ENCODE peak calls at places on chromosomes 2 and 18, in seven cellular contexts. Y is heart right ventricle, E is left ventricle myocardium inferior, H is kidney, O is cardiac fibroblast, N is neural crest cell, V is mammary epithelial cell. A is an unnamed sample.

GRCh38 chr18:36284671-36285295 is 12.7 kb upstream of the FHOD3 start:
- DNase-seq in N (peak; percentile 45), H (no peak), E (no peak), O (peak; percentile 82), Y (no peak), V (peak; percentile 56), A (no peak)

GRCh38 chr2:46042207-46042637 is 255.0 kb upstream of the EPAS1 start:
- DNase-seq in N (no peak), H (no peak), V (no peak), Y (no peak), E (no peak), O (no peak), A (no peak)

GRCh38 chr2:23711979-23712755 is 214.8 kb downstream of the ATAD2B start:
- DNase-seq in E (no peak), Y (peak; percentile 18), O (peak; percentile 78), H (no peak), V (no peak), N (no peak), A (no peak)

GRCh38 chr2:232260075-232260474 is 118.5 kb upstream of the ALPP start:
- DNase-seq in E (no peak), O (peak; percentile 93), V (peak; percentile 81), N (peak; percentile 12), H (no peak), Y (no peak), A (no peak)

GRCh38 chr18:9771261-9771976 is 63.3 kb downstream of the RAB31 start:
- DNase-seq in O (peak; percentile 66), N (peak; percentile 98), E (peak; percentile 88), V (peak; percentile 37), Y (peak; percentile 89), H (peak; percentile 92), A (peak; percentile 74)

GRCh38 chr2:64807417-64807816 is 153.7 kb upstream of the SERTAD2 start:
- DNase-seq in H (no peak), N (no peak), Y (no peak), O (peak; percentile 95), E (no peak), V (peak; percentile 98), A (no peak)

GRCh38 chr18:3664563-3665178 is 214.7 kb downstream of the TGIF1 start:
- DNase-seq in Y (no peak), E (no peak), N (peak; percentile 24), V (no peak), H (no peak), O (peak; percentile 40), A (peak; percentile 79)

GRCh38 chr2:230953843-230954242 is 28.8 kb upstream of the GPR55 start:
- DNase-seq in H (no peak), Y (no peak), E (no peak), O (no peak), N (no peak), V (peak; percentile 11), A (no peak)

GRCh38 chr2:191366199-191366598 is 121.0 kb downstream of the MYO1B start:
- DNase-seq in O (peak; percentile 38), N (no peak), V (no peak), Y (no peak), E (no peak), H (no peak), A (no peak)

GRCh38 chr2:104088745-104089144 is 765.2 kb upstream of the POU3F3 start:
- DNase-seq in H (no peak), N (no peak), O (no peak), Y (no peak), V (no peak), E (no peak), A (no peak)

GRCh38 chr2:217709496-217710217 is 293.1 kb downstream of the TNS1 start:
- DNase-seq in N (no peak), E (no peak), V (no peak), Y (no peak), O (no peak), H (no peak), A (no peak)

GRCh38 chr2:152648336-152648735 is 68.9 kb downstream of the PRPF40A start:
- DNase-seq in N (no peak), Y (no peak), O (peak; percentile 23), V (no peak), E (no peak), H (no peak), A (no peak)

GRCh38 chr18:3294435-3295080 is 32.6 kb downstream of the MYL12B start:
- DNase-seq in Y (no peak), V (peak; percentile 19), O (peak; percentile 52), H (no peak), E (no peak), N (no peak), A (no peak)

GRCh38 chr2:197803033-197803444 is 1.4 kb upstream of the PLCL1 start:
- DNase-seq in H (no peak), N (no peak), O (peak; percentile 78), Y (no peak), V (peak; percentile 13), E (no peak), A (peak; percentile 59)

GRCh38 chr2:197805598-197806316 is 1.4 kb downstream of the PLCL1 start:
- DNase-seq in O (peak; percentile 23), E (no peak), N (no peak), H (no peak), Y (no peak), V (no peak), A (no peak)

GRCh38 chr2:197806317-197806633 is 1.9 kb downstream of the PLCL1 start:
- DNase-seq in N (no peak), Y (no peak), E (no peak), O (no peak), V (no peak), H (no peak), A (no peak)

GRCh38 chr2:197804049-197804757 is at the start of gene PLCL1:
- DNase-seq in E (peak; percentile 95), O (peak; percentile 97), H (peak; percentile 97), N (peak; percentile 84), V (peak; percentile 84), Y (peak; percentile 93), A (peak; percentile 94)

DNA sequence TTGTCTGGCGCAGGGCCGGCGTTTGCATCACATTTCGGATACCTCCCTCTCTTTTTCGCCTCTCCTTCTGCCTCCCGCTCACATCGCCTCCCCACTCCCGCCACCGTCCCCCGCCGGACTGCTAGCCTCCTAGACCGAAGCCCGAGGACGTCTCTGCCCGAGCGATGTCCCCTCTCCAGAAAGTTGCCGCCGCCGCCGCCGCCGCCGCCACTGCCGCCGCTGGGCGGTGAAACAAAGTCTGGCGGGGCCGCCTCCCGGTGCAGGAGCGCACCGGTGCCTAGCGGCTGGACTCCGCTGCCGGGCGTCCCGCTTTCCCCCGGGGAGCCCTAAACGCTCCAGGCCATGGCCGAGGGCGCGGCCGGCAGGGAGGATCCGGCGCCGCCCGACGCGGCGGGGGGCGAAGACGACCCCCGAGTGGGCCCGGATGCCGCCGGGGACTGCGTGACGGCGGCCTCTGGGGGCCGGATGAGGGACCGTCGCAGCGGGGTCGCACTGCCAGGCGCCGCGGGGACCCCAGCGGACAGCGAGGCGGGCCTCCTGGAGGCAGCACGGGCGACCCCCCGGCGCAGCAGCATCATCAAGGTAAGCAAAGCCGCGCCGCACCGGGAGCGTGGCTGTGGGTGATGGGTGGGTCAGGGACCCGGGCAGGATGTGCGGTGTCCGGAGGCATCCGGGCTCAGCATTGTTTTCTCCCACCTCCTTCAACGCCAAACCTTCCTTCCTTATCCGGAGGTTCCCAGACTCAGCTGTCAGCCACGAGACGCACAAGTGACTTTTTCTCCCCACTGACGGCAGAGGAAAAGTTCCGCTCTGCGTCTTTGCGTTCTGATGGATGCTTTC is 585 bp downstream of the PLCL1 start:
- DNase-seq in E (peak; percentile 22), V (no peak), Y (peak; percentile 27), N (peak; percentile 30), H (peak; percentile 88), O (peak; percentile 37), A (no peak)
- TF ChIP-seq CTCF in E (peak; percentile 26), V (no peak), Y (no peak), N (peak; percentile 30), H (no peak), O (no peak), A (no peak)

GRCh38 chr18:12085786-12086185 is 7.9 kb upstream of the ANKRD62 start:
- DNase-seq in V (no peak), H (no peak), O (no peak), N (no peak), Y (no peak), E (no peak), A (no peak)

GRCh38 chr18:12088096-12088495 is 5.5 kb upstream of the ANKRD62 start:
- DNase-seq in H (peak; percentile 43), Y (no peak), V (no peak), N (no peak), E (no peak), O (no peak), A (no peak)

GRCh38 chr18:12086249-12086648 is 7.4 kb upstream of the ANKRD62 start:
- DNase-seq in V (no peak), H (peak; percentile 77), N (no peak), E (no peak), Y (peak; percentile 8), O (no peak), A (no peak)

GRCh38 chr18:12087483-12087960 is 6.1 kb upstream of the ANKRD62 start:
- DNase-seq in O (no peak), Y (no peak), V (no peak), H (peak; percentile 60), N (no peak), E (no peak), A (no peak)

DNA sequence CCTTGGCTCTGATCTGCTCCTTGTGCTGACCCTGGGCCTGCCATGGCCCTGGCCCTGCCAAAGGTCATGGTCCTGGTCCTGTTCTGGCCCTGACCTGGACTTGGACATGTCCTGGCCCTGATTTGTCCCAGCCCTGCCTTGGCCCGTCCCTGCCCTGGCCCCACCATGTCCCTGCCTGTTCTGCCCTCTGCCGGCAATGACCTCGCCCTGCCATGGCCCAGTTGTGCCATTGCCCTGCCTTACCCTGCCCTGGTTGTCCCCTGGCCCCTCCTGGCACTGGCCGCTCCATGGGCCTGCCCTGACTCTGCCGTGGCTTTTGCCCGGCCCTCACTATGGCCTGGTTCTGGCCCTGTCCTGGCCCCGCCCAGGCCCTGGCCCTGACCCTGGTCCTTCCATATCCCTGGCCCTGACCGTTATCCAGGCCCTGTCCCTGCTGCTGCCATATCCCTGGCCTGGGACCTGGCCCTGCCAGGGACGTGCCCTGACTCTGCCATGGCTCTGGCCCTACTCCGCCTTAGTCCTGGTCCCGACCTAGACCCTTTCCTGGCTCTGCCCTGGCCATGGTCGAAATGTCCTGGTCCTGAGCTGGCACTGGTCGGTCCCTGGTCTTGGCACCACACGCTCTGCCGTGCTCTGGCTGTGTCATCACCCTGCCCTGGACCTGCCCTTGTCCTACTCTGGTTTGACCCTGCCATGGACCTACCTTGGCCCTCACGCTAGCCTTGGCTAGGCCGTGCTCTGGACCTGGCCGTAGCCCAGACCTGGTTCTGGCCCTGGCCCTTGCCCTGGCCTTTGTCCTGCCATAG is 6.8 kb upstream of the ANKRD62 start:
- DNase-seq in H (no peak), O (no peak), E (no peak), V (no peak), Y (peak; percentile 8), N (no peak), A (no peak)
- TF ChIP-seq CTCF in H (no peak), O (no peak), E (no peak), V (no peak), Y (no peak), N (no peak), A (no peak)

DNA sequence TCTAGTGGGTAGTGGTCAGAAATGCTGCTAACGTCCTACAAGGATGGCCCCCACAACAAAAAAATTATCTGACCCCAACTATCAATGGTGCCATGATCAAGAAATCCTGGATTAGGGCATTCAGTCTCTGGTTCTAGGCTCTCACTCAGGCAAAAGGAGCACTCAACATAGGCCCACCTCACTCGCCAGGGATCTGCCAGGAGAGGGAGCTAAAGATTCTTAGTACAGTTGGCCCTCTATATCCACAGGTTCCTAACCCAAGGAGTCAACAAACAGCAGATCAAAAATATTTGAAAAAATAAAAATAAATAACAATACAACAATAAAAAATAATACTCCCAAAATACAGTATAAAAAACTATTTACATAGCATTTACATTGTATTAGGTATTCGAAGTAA is 10.0 kb downstream of the SLC4A5 start:
- DNase-seq in H (no peak), E (no peak), V (peak; percentile 38), Y (no peak), N (no peak), O (peak; percentile 66), A (peak; percentile 34)
- TF ChIP-seq CTCF in H (no peak), E (peak; percentile 50), V (peak; percentile 36), Y (peak; percentile 46), N (peak; percentile 50), O (peak; percentile 65), A (peak; percentile 22)

GRCh38 chr2:31675485-31675901 is 94.8 kb upstream of the SRD5A2 start:
- DNase-seq in N (peak; percentile 10), Y (no peak), V (no peak), E (no peak), H (no peak), O (no peak), A (peak; percentile 57)
- TF ChIP-seq CTCF in N (peak; percentile 29), Y (no peak), V (no peak), E (no peak), H (no peak), O (no peak), A (peak; percentile 20)

A was measured in Caco-2.